ENCODE peak calls at places on chromosomes 7 and 10, in eight cellular contexts. T is dermis blood vessel endothelial cell, C is NAMALWA, D is iris pigment epithelial cell, W is GM23248, Q is fibroblast of lung, L is GM12865, V is epithelial cell of proximal tubule. M is an unnamed sample.

GRCh38 chr7:157664034-157664433 is 327.2 kb downstream of the DNAJB6 start:
- DNase-seq in C (no peak), V (no peak), Q (no peak), T (no peak), L (no peak), D (no peak), W (no peak), M (no peak)

GRCh38 chr7:369476-369980 is 79.6 kb downstream of the FOXL3 start:
- DNase-seq in L (no peak), W (no peak), C (no peak), T (no peak), Q (no peak), D (no peak), V (no peak), M (no peak)

GRCh38 chr7:143227806-143228205 is 6.0 kb downstream of the TAS2R40 start:
- DNase-seq in C (no peak), Q (no peak), T (no peak), D (peak; percentile 29), W (peak; percentile 53), L (no peak), V (no peak), M (no peak)

GRCh38 chr7:131538071-131538790 is 18.2 kb downstream of the PODXL start:
- DNase-seq in Q (peak; percentile 69), W (peak; percentile 70), C (no peak), D (peak; percentile 39), V (no peak), T (peak; percentile 59), L (no peak), M (no peak)

GRCh38 chr7:54778696-54779285 is 19.8 kb upstream of the SEC61G start:
- DNase-seq in V (no peak), C (no peak), D (peak; percentile 34), T (no peak), W (peak; percentile 62), L (no peak), Q (peak; percentile 36), M (no peak)

GRCh38 chr10:102675887-102676616 is 31.8 kb downstream of the TRIM8 start:
- DNase-seq in C (peak; percentile 48), V (peak; percentile 67), W (peak; percentile 72), T (no peak), Q (peak; percentile 98), D (peak; percentile 99), L (peak; percentile 63), M (no peak)

GRCh38 chr10:86313621-86314041 is 53.0 kb downstream of the GRID1 start:
- DNase-seq in C (no peak), Q (no peak), W (no peak), T (no peak), L (no peak), V (no peak), D (no peak), M (no peak)

GRCh38 chr10:81873231-81873931 is 1.6 kb upstream of the NRG3 start:
- DNase-seq in Q (no peak), C (no peak), D (no peak), T (no peak), L (no peak), W (no peak), V (no peak), M (no peak)

GRCh38 chr7:87575521-87575920 is 25.2 kb downstream of the ABCB1 start:
- DNase-seq in L (no peak), Q (peak; percentile 82), C (no peak), W (peak; percentile 19), V (no peak), D (peak; percentile 22), T (no peak), M (no peak)

M was measured in dermis microvascular lymphatic vessel endothelial cell.